ENCODE peak calls at places on chromosomes 11 and 22, in four cellular contexts. W is ovary, H is nephron progenitor cell, P is iris pigment epithelial cell. I is an unnamed sample.

GRCh38 chr11:118918128-118918685 is 7.5 kb downstream of the BCL9L start:
- DNase-seq in H (peak; percentile 48), P (peak; percentile 88), W (peak; percentile 90), I (peak; percentile 60)

GRCh38 chr11:124442442-124442841 is 3.1 kb downstream of the OR8B8 start:
- DNase-seq in W (no peak), H (no peak), P (no peak), I (no peak)

GRCh38 chr22:27046126-27046525 is 388.7 kb downstream of the MIAT start:
- DNase-seq in H (no peak), W (no peak), P (no peak), I (no peak)

GRCh38 chr11:2811206-2812091 is 74.1 kb downstream of the CDKN1C start:
- DNase-seq in P (no peak), W (no peak), H (peak; percentile 2), I (peak; percentile 8)

GRCh38 chr11:125883375-125883774 is 4.1 kb upstream of the HYLS1 start:
- DNase-seq in H (no peak), W (no peak), P (no peak), I (no peak)

GRCh38 chr11:59201376-59201775 is 11.4 kb downstream of the MPEG1 start:
- DNase-seq in W (no peak), P (no peak), H (no peak), I (peak; percentile 18)

GRCh38 chr11:27701262-27702105 is 1.2 kb upstream of the BDNF start:
- DNase-seq in W (peak; percentile 18), H (peak; percentile 65), P (peak; percentile 90), I (no peak)

GRCh38 chr22:42792909-42793847 is 63.9 kb downstream of the ARFGAP3 start:
- DNase-seq in W (no peak), P (no peak), H (no peak), I (no peak)

GRCh38 chr11:68373810-68374501 is 61.6 kb downstream of the LRP5 start:
- DNase-seq in W (peak; percentile 45), H (peak; percentile 21), P (peak; percentile 34), I (no peak)

GRCh38 chr11:23236846-23237550 is 376.7 kb upstream of the CCDC179 start:
- DNase-seq in P (peak; percentile 93), H (no peak), W (no peak), I (no peak)

GRCh38 chr11:31340903-31341572 is 28.5 kb downstream of the DCDC1 start:
- DNase-seq in W (no peak), P (peak; percentile 55), H (peak; percentile 8), I (peak; percentile 26)

GRCh38 chr11:69950120-69950519 is 128.0 kb upstream of the ANO1 start:
- DNase-seq in H (peak; percentile 60), W (no peak), P (peak; percentile 13), I (peak; percentile 89)